ENCODE peak calls at places on chromosomes 6 and 20, in seven cellular contexts. V is uterus; U is neural crest cell; J is CD4-positive, alpha-beta T cell; N is left lung; C is right lobe of liver; O is PC-9. I is an unnamed sample.

GRCh38 chr20:53925651-53926401 is 144.6 kb downstream of the BCAS1 start:
- DNase-seq in U (no peak), C (no peak), V (no peak), N (no peak), J (no peak), O (no peak), I (no peak)

GRCh38 chr6:29647927-29648642 is 8.8 kb upstream of the MOG start:
- DNase-seq in N (no peak), J (no peak), C (no peak), V (no peak), O (peak; percentile 11), U (no peak), I (peak; percentile 17)

GRCh38 chr6:33974030-33974429 is 170.2 kb upstream of the MLN start:
- DNase-seq in C (no peak), U (no peak), V (no peak), N (no peak), J (no peak), O (no peak), I (no peak)

GRCh38 chr6:169868458-169868857 is 117.0 kb downstream of the ERMARD start:
- DNase-seq in O (no peak), V (no peak), J (peak; percentile 19), N (no peak), U (no peak), C (no peak), I (no peak)

GRCh38 chr6:88920088-88920487 is 43.3 kb downstream of the RNGTT start:
- DNase-seq in N (no peak), O (no peak), V (no peak), J (no peak), C (no peak), U (no peak), I (no peak)

GRCh38 chr6:73523434-73524123 is 2.7 kb upstream of the EEF1A1 start:
- DNase-seq in U (no peak), N (peak; percentile 77), V (peak; percentile 59), J (peak; percentile 62), O (peak; percentile 82), C (peak; percentile 78), I (no peak)

GRCh38 chr6:63805808-63806572 is 170.4 kb downstream of the PHF3 start:
- DNase-seq in N (no peak), C (no peak), J (no peak), O (peak; percentile 15), U (no peak), V (no peak), I (peak; percentile 81)

GRCh38 chr6:131635384-131636340 is 1.4 kb upstream of the ENPP3 start:
- DNase-seq in V (no peak), C (no peak), J (no peak), O (no peak), U (no peak), N (no peak), I (no peak)

GRCh38 chr6:57305754-57306153 is 11.7 kb upstream of the PRIM2 start:
- DNase-seq in N (no peak), O (no peak), J (no peak), U (no peak), V (no peak), C (no peak), I (no peak)

GRCh38 chr6:37083243-37084138 is 78.0 kb downstream of the FGD2 start:
- DNase-seq in O (no peak), U (no peak), C (peak; percentile 91), V (peak; percentile 94), N (peak; percentile 91), J (no peak), I (no peak)

GRCh38 chr6:139597781-139598368 is 223.4 kb upstream of the CITED2 start:
- DNase-seq in O (no peak), C (peak; percentile 65), N (peak; percentile 65), V (peak; percentile 84), J (no peak), U (no peak), I (peak; percentile 88)

GRCh38 chr6:133396225-133396624 is 155.1 kb downstream of the EYA4 start:
- DNase-seq in O (no peak), N (no peak), C (no peak), U (no peak), J (no peak), V (no peak), I (peak; percentile 1)

GRCh38 chr6:40411881-40412280 is 175.3 kb downstream of the LRFN2 start:
- DNase-seq in V (no peak), O (no peak), U (no peak), C (no peak), J (no peak), N (no peak), I (no peak)

GRCh38 chr20:17626217-17627007 is 55.6 kb downstream of the RRBP1 start:
- DNase-seq in N (peak; percentile 18), C (peak; percentile 65), U (no peak), V (peak; percentile 52), O (no peak), J (no peak), I (no peak)

GRCh38 chr6:17086469-17086868 is 15.4 kb upstream of the STMND1 start:
- DNase-seq in C (peak; percentile 40), V (peak; percentile 35), U (peak; percentile 28), O (peak; percentile 64), N (peak; percentile 34), J (no peak), I (peak; percentile 65)

GRCh38 chr20:64280460-64280843 is 24.9 kb downstream of the PCMTD2 start:
- DNase-seq in O (no peak), U (no peak), C (no peak), N (no peak), J (no peak), V (no peak), I (no peak)

GRCh38 chr6:157107915-157108651 is 215.2 kb downstream of the TMEM242 start:
- DNase-seq in N (no peak), C (no peak), U (no peak), V (no peak), J (no peak), O (peak; percentile 16), I (peak; percentile 75)

GRCh38 chr6:149264629-149265028 is 52.9 kb upstream of the TAB2 start:
- DNase-seq in C (no peak), U (no peak), V (no peak), N (no peak), J (peak; percentile 44), O (no peak), I (no peak)

GRCh38 chr6:56223995-56224394 is 23.4 kb downstream of the COL21A1 start:
- DNase-seq in O (no peak), V (no peak), N (no peak), J (no peak), C (no peak), U (no peak), I (no peak)

GRCh38 chr6:27081931-27082330 is 165.6 kb upstream of the PRSS16 start:
- DNase-seq in U (no peak), N (no peak), J (no peak), C (no peak), V (no peak), O (no peak), I (no peak)

GRCh38 chr6:158624684-158625682 is 19.6 kb downstream of the DYNLT1 start:
- DNase-seq in V (peak; percentile 10), N (peak; percentile 34), U (no peak), J (no peak), C (no peak), O (no peak), I (no peak)

GRCh38 chr6:155174576-155175174 is 89.1 kb upstream of the CLDN20 start:
- DNase-seq in V (peak; percentile 35), C (no peak), N (no peak), O (peak; percentile 60), J (peak; percentile 36), U (peak; percentile 48), I (peak; percentile 89)

GRCh38 chr6:107728564-107728897 is 95.6 kb downstream of the SCML4 start:
- DNase-seq in N (no peak), V (no peak), J (no peak), C (no peak), U (no peak), O (no peak), I (no peak)
- TF ChIP-seq CTCF in N (no peak), V (no peak), J (no peak), C (no peak), U (no peak), O (no peak), I (no peak)

GRCh38 chr6:35237466-35237865 is 22.1 kb upstream of the ZNF76 start:
- DNase-seq in C (no peak), V (no peak), J (no peak), O (no peak), N (no peak), U (no peak), I (no peak)

GRCh38 chr6:35238843-35239289 is 20.7 kb upstream of the ZNF76 start:
- DNase-seq in O (no peak), J (no peak), N (peak; percentile 60), C (no peak), U (no peak), V (peak; percentile 26), I (no peak)

GRCh38 chr6:35234901-35235300 is 21.1 kb downstream of the SCUBE3 start:
- DNase-seq in V (no peak), N (no peak), C (no peak), J (no peak), O (no peak), U (no peak), I (no peak)

GRCh38 chr6:35231563-35231962 is 17.8 kb downstream of the SCUBE3 start:
- DNase-seq in C (no peak), N (no peak), O (no peak), V (no peak), J (no peak), U (no peak), I (no peak)

DNA sequence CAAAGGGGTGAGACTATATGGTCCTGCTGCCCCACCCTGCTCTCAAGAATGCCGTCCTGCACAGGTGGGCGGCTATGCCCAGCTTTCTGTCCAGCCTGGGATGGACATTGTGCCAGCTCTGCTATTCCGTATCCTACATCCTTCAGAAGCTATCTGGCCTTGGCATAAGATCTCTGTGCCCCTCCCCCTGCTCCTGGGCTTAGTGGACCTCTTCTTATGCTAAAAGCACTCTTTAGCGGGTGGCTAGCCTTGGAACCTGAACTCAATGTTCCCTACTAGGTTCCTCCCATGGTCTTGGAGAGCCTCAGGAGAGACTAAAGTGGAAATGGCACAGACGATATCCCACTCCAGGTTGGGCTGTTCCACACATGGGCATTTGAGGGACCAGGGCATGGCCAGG is 22.5 kb downstream of the SCUBE3 start:
- DNase-seq in V (no peak), U (no peak), O (no peak), C (no peak), N (no peak), J (no peak), I (no peak)
- TF ChIP-seq CTCF in V (no peak), U (no peak), O (no peak), C (no peak), N (no peak), J (no peak), I (no peak)

GRCh38 chr6:112282217-112282616 is 27.9 kb upstream of the LAMA4 start:
- DNase-seq in O (peak; percentile 39), J (no peak), U (peak; percentile 20), N (peak; percentile 68), C (peak; percentile 21), V (peak; percentile 72), I (peak; percentile 75)
- TF ChIP-seq CTCF in O (peak; percentile 47), J (no peak), U (peak; percentile 33), N (no peak), C (no peak), V (no peak), I (peak; percentile 40)

DNA sequence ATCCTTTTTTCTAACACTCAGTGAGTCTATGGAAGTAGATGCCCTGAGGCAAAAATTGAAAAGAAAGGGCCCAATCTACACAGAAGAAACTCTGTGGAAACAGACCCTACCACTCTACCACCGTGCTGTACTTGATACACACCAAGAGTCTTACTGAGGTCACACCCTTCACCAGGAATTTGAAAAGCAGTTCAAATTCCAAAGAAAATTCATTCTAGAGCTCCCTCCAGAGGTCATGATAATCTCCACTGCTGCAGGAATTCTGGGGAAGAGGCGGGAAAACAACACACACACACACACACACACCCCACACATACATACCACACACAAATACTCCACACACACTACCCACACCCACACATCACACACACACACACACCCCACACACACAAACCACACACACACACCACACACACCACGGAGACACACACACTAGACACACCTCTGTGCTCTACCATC is 336.8 kb downstream of the HDGFL1 start:
- DNase-seq in C (no peak), O (no peak), V (no peak), J (no peak), U (no peak), N (no peak), I (no peak)
- TF ChIP-seq CTCF in C (no peak), O (peak; percentile 49), V (no peak), J (no peak), U (peak; percentile 41), N (no peak), I (peak; percentile 22)